ENCODE peak calls at places on chromosomes 2 and 18, in nine cellular contexts. K is heart right ventricle, N is psoas muscle, Y is colonic mucosa, P is nephron progenitor cell, T is left lung, U is A549, C is fibroblast of pulmonary artery, J is fibroblast of mammary gland. F is an unnamed sample.

GRCh38 chr2:18950598-18950933 is 361.2 kb upstream of the NT5C1B start:
- DNase-seq in C (no peak), K (no peak), U (no peak), T (no peak), J (no peak), P (peak), N (no peak), Y (no peak), F (no peak)

GRCh38 chr2:75390184-75390583 is 170.6 kb downstream of the EVA1A start:
- DNase-seq in C (no peak), K (no peak), J (no peak), T (no peak), Y (no peak), P (no peak), N (no peak), U (no peak), F (no peak)

GRCh38 chr18:58754544-58755068 is 83.3 kb downstream of the MALT1 start:
- DNase-seq in J (no peak), N (no peak), Y (no peak), C (no peak), P (no peak), T (peak), U (no peak), K (peak), F (no peak)

GRCh38 chr18:415627-416612 is 84.6 kb downstream of the COLEC12 start:
- DNase-seq in C (peak), U (no peak), P (no peak), J (peak), K (no peak), N (no peak), T (no peak), Y (no peak), F (no peak)

GRCh38 chr2:106782658-106783057 is 103.3 kb downstream of the ST6GAL2 start:
- DNase-seq in T (no peak), N (no peak), K (no peak), P (no peak), J (no peak), U (no peak), C (no peak), Y (no peak), F (no peak)

GRCh38 chr18:79625195-79625923 is 54.2 kb upstream of the CTDP1 start:
- DNase-seq in N (no peak), K (no peak), C (no peak), P (no peak), Y (no peak), J (no peak), U (no peak), T (no peak), F (no peak)

GRCh38 chr2:156803243-156803642 is 367.1 kb downstream of the GPD2 start:
- DNase-seq in J (no peak), P (peak), N (no peak), T (no peak), Y (peak), C (no peak), U (no peak), K (no peak), F (no peak)

GRCh38 chr2:151996243-151997003 is 102.4 kb downstream of the CACNB4 start:
- DNase-seq in J (no peak), U (no peak), K (no peak), Y (no peak), N (no peak), P (no peak), C (no peak), T (no peak), F (no peak)

GRCh38 chr2:1742680-1743395 is 1.5 kb downstream of the PXDN start:
- DNase-seq in Y (peak), C (peak), U (peak), K (peak), N (peak), P (peak), T (peak), J (peak), F (peak)

GRCh38 chr2:144914622-144915230 is 394.8 kb upstream of the ZEB2 start:
- DNase-seq in N (no peak), C (no peak), P (no peak), K (no peak), J (peak), T (no peak), Y (no peak), U (no peak), F (no peak)

GRCh38 chr2:37886745-37887144 is 38.3 kb upstream of the RMDN2 start:
- DNase-seq in U (no peak), Y (no peak), C (peak), N (no peak), T (no peak), K (no peak), J (peak), P (no peak), F (no peak)

GRCh38 chr2:6202756-6203155 is 510.6 kb downstream of the SOX11 start:
- DNase-seq in Y (no peak), J (no peak), T (no peak), U (no peak), C (no peak), P (no peak), K (no peak), N (no peak), F (no peak)

GRCh38 chr2:126482582-126483464 is 173.1 kb upstream of the GYPC start:
- DNase-seq in C (no peak), N (no peak), T (no peak), P (peak), K (no peak), Y (no peak), J (no peak), U (peak), F (no peak)
- TF ChIP-seq CTCF in C (no peak), N (no peak), T (no peak), P (peak), K (no peak), Y (no peak), J (no peak), U (no peak), F (peak)

GRCh38 chr2:31386648-31387047 is 27.9 kb downstream of the XDH start:
- DNase-seq in J (no peak), P (peak), N (no peak), U (peak), C (no peak), K (no peak), T (no peak), Y (no peak), F (no peak)
- TF ChIP-seq CTCF in J (peak), P (no peak), N (no peak), U (peak), C (no peak), K (no peak), T (no peak), Y (no peak), F (peak)

DNA sequence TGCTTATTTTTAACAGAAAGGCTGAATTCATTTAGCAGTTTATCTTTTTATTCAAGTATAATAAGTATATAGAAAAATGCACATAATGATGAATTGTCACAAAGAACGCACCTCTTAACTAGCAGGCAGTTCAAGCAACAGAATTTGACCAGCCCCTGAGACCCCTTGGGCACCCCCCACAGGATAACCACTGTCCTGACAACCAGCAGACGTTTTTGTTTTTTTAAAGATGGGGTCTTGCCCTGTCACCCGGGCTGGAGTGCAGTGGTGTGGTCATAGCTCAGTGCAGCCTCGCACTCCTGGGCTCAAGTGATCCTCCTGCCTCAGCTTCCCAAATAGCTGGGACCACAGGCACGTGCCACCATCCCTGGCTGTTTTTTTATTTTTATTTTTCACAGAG is 14.0 kb downstream of the PRELID3A start:
- DNase-seq in K (no peak), C (no peak), P (no peak), J (no peak), N (no peak), T (no peak), U (no peak), Y (no peak), F (no peak)
- TF ChIP-seq CTCF in K (no peak), C (no peak), P (no peak), J (no peak), N (no peak), T (no peak), U (no peak), Y (no peak), F (no peak)

GRCh38 chr2:9112079-9112721 is 94.4 kb upstream of the ASAP2 start:
- DNase-seq in U (peak), T (peak), K (no peak), N (peak), Y (no peak), J (peak), C (peak), P (no peak), F (no peak)

GRCh38 chr2:9109871-9110270 is 96.7 kb upstream of the ASAP2 start:
- DNase-seq in K (no peak), T (no peak), N (no peak), P (no peak), U (no peak), C (no peak), J (no peak), Y (no peak), F (no peak)

GRCh38 chr2:9113262-9113661 is 93.3 kb upstream of the ASAP2 start:
- DNase-seq in N (no peak), C (no peak), J (no peak), U (no peak), T (no peak), K (no peak), Y (no peak), P (no peak), F (no peak)

GRCh38 chr2:9110346-9110884 is 96.2 kb upstream of the ASAP2 start:
- DNase-seq in K (no peak), C (no peak), Y (no peak), N (no peak), P (no peak), U (no peak), J (no peak), T (no peak), F (no peak)

GRCh38 chr2:9110893-9111569 is 95.6 kb upstream of the ASAP2 start:
- DNase-seq in T (no peak), C (no peak), U (peak), K (no peak), Y (no peak), J (peak), N (no peak), P (peak), F (no peak)
- TF ChIP-seq CTCF in T (no peak), C (peak), U (no peak), K (no peak), Y (no peak), J (peak), N (no peak), P (peak), F (peak)

DNA sequence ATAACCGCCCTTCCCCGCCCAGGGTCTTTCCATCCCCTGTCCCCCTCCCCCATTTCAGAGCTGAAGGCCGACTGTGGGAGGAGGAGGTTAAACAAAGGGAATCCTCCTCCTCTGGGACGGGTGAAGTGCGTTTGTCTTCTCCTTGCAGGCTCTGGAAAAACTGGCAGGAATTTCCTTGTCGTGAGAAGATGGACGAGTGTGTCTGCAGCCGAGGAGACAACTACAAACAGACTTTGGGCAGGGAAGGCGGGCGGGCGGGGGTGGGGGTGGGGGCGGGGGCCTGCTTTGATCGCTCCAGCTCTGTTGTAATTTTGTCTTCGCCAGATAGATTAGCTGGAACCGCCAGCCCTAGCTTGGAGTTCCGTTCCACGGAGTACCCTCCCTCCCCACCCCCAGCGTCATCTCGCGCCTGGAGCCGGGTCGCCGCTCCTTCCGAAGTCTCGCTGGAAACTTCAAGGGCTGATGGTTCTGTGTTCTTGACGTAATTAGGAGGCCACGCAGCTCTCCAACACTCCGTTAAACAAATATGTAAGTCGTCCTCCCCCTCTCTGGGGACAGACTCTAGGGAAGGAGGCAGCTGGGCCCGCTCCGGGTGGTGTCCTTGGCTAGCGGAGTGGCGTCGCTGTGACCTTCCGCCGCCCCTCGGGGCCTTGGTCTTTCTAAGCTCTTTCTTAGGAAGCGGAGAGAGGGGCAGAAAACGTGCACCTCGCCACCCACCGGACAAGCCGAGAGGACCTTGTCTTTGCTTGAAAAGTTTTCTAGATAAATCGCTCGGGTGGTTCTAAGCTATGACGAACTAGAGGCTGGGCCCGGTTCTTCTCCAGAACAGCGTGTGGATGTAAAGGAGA is 6.2 kb upstream of the SP9 start:
- DNase-seq in J (no peak), T (no peak), P (peak), U (peak), Y (no peak), N (no peak), K (no peak), C (no peak), F (no peak)
- TF ChIP-seq CTCF in J (no peak), T (no peak), P (no peak), U (no peak), Y (no peak), N (no peak), K (no peak), C (no peak), F (no peak)

DNA sequence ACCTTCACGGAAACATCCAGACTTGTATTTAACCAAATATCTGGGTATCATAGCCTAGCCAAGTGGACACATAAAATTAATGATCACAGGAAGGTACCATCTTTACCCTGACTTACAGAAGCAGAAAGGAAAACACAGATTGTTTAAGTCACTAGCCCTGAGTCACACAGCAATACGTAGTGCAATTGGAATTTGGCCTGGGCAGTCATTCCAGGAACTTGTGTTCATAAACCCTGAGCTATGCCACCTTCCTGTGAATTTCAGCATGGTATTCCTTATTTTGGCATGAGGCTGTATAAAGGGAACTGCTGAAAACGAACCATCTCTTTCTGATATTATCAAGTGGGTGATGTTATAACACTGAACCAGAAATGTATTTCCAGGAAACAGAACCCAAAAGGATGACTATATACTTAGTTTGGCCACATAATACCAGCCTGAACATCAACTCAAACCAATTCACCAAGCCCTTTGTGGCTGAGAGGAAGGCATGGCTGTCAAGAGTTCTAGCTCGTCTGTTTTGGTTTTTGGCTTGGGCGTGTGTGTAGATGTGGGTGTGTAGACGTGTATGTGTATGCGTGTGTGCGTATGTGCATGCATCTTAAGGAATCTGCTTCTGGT is 533.5 kb upstream of the ID2 start:
- DNase-seq in Y (peak), J (peak), K (no peak), N (no peak), C (peak), U (peak), T (no peak), P (no peak), F (no peak)
- TF ChIP-seq CTCF in Y (no peak), J (no peak), K (no peak), N (no peak), C (no peak), U (no peak), T (no peak), P (no peak), F (no peak)

DNA sequence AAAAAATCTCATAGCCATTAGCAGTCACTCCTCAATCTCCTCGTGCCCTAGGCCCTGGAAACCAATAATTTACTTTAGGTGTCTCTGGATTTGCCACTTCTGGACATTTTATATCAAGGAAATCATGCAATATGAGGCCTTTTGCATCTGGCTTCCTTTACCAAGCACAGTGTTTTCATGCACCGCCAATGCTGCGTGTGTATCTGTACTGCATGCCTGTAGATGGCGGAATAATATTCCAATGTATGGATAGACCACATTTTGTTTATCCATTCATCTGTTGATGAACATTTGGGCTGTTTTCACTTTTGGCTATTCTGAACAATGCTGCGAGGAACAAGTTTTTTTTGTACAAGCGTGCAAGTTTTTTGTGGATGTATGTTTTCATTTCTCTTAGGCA is 18.9 kb downstream of the HPCAL1 start:
- DNase-seq in Y (no peak), T (no peak), U (no peak), J (no peak), N (no peak), K (no peak), P (no peak), C (no peak), F (no peak)
- TF ChIP-seq CTCF in Y (no peak), T (no peak), U (no peak), J (no peak), N (no peak), K (no peak), P (no peak), C (no peak), F (no peak)

GRCh38 chr2:13884271-13884976 is 748.1 kb upstream of the LRATD1 start:
- DNase-seq in U (no peak), T (no peak), Y (no peak), K (no peak), C (peak), P (no peak), J (peak), N (no peak), F (no peak)
- TF ChIP-seq CTCF in U (no peak), T (no peak), Y (no peak), K (no peak), C (no peak), P (no peak), J (no peak), N (no peak), F (no peak)

GRCh38 chr18:67710639-67711038 is 194.1 kb upstream of the DSEL start:
- DNase-seq in P (no peak), J (peak), C (no peak), Y (no peak), T (no peak), U (peak), K (no peak), N (no peak), F (no peak)

DNA sequence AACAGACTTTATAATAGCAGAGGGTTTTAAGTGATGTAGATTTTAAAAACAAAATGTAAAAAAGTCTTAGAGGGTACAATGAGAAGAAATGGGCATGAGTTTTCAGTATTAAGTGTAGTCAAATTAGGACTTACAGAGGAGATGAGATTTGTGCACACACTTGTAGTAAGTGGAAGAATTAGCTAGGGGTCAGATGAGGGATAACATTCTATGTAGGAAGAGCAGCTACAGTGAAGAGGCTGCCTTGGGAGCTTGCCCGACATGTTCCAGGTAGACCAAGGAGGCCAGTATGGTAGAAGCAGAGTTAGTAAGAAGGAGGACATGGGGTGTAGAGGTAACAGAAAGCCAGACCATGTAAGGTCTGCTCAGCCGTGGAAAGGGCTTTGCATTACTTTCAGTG is 189.2 kb upstream of the DSEL start:
- DNase-seq in N (no peak), T (no peak), U (peak), K (no peak), J (peak), Y (no peak), P (no peak), C (peak), F (no peak)
- TF ChIP-seq CTCF in N (no peak), T (no peak), U (no peak), K (no peak), J (peak), Y (no peak), P (no peak), C (no peak), F (peak)

GRCh38 chr2:161428240-161428587 is 12.1 kb downstream of the TBR1 start:
- DNase-seq in J (no peak), P (no peak), Y (no peak), C (no peak), U (no peak), T (no peak), N (no peak), K (no peak), F (no peak)

GRCh38 chr2:161425966-161426365 is 9.9 kb downstream of the TBR1 start:
- DNase-seq in N (no peak), T (no peak), Y (no peak), C (no peak), U (no peak), K (no peak), J (no peak), P (no peak), F (no peak)

GRCh38 chr2:161426416-161426787 is 10.3 kb downstream of the TBR1 start:
- DNase-seq in N (no peak), P (peak), U (no peak), Y (no peak), K (no peak), J (no peak), C (no peak), T (no peak), F (no peak)

GRCh38 chr2:161427413-161428239 is 11.5 kb downstream of the TBR1 start:
- DNase-seq in K (no peak), U (no peak), Y (peak), C (no peak), N (no peak), P (peak), T (no peak), J (peak), F (no peak)

DNA sequence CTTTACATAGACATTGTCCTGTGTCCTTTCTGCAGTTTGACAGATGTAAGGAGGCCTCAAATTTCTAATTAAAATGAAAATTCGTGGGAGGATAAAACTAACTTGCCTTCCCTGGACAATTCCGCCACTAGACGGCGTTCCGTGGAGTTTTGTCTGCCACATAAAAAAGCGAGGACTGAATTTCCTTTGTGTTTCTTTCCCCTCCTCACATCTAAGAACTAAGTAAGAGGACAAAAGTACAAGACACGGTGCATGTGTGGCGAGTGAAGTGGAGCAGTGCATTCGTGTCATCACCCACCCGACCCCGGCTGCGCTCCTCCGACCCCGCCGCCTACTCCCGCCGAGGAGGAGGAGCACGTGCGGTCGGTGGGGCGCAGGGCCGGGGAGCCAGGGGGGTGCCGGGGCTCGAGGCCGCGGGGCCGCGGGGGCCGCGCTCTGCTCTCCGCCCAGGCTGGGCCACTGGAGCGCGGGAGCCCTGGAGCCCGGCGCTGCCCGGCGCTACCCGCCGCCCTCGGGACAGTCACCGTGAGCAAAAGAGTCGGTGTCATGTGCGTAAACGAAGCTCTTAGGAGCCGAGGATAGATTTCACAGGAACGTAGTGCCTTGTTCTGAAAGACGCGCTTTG is 10.8 kb downstream of the TBR1 start:
- DNase-seq in U (no peak), C (peak), J (peak), P (peak), Y (peak), N (no peak), K (no peak), T (no peak), F (no peak)
- TF ChIP-seq CTCF in U (peak), C (peak), J (peak), P (peak), Y (no peak), N (peak), K (peak), T (no peak), F (peak)